ENCODE peak calls at places on chromosome 3, in seven cellular contexts. L, V, C, D, U, I and S are unnamed samples.
A peak's percentile ranks its signal among the peaks of the same experiment; 100 is the strongest.

GRCh38 chr3:121562148-121562547 is 5.6 kb upstream of the ARGFX start:
- DNase-seq in L (no peak), V (no peak), C (no peak), D (no peak), U (no peak), I (no peak), S (no peak)

GRCh38 chr3:132804498-132804897 is 82.3 kb upstream of the NPHP3 start:
- DNase-seq in L (no peak), V (no peak), C (no peak), D (no peak), U (no peak), I (no peak), S (peak; percentile 68)

GRCh38 chr3:45923755-45924154 is 19.5 kb upstream of the CXCR6 start:
- DNase-seq in L (peak; percentile 6), V (no peak), C (no peak), D (no peak), U (no peak), I (no peak), S (no peak)

GRCh38 chr3:43792904-43793303 is 102.2 kb downstream of the ABHD5 start:
- DNase-seq in L (no peak), V (no peak), C (no peak), D (no peak), U (no peak), I (no peak), S (peak; percentile 29)

GRCh38 chr3:182104811-182105316 is 393.1 kb downstream of the SOX2 start:
- DNase-seq in L (no peak), V (no peak), C (no peak), D (no peak), U (no peak), I (no peak), S (no peak)

GRCh38 chr3:49840371-49840770 is 16.0 kb downstream of the TRAIP start:
- DNase-seq in L (no peak), V (no peak), C (no peak), D (no peak), U (no peak), I (no peak), S (no peak)

GRCh38 chr3:59052803-59053411 is 3.1 kb upstream of the CFAP20DC start:
- DNase-seq in L (peak; percentile 27), V (no peak), C (no peak), D (no peak), U (peak; percentile 25), I (peak; percentile 27), S (no peak)

GRCh38 chr3:128153156-128154011 is at the start of gene EEFSEC:
- DNase-seq in L (peak; percentile 6), V (peak; percentile 57), C (peak; percentile 74), D (no peak), U (peak; percentile 36), I (peak; percentile 90), S (peak; percentile 85)

GRCh38 chr3:107430214-107431047 is 53.2 kb downstream of the CCDC54 start:
- DNase-seq in L (no peak), V (no peak), C (no peak), D (no peak), U (no peak), I (peak; percentile 13), S (peak; percentile 10)

GRCh38 chr3:184241447-184242296 is 7.1 kb downstream of the ALG3 start:
- DNase-seq in L (no peak), V (no peak), C (peak; percentile 67), D (no peak), U (peak; percentile 86), I (peak; percentile 61), S (peak; percentile 56)

GRCh38 chr3:126858887-126859286 is 124.0 kb upstream of the PLXNA1 start:
- DNase-seq in L (no peak), V (no peak), C (no peak), D (no peak), U (no peak), I (no peak), S (no peak)

GRCh38 chr3:71310595-71311319 is 272.8 kb downstream of the FOXP1 start:
- DNase-seq in L (no peak), V (no peak), C (no peak), D (no peak), U (peak; percentile 24), I (peak; percentile 60), S (peak; percentile 18)

GRCh38 chr3:23739536-23739935 is 66.2 kb upstream of the UBE2E1 start:
- DNase-seq in L (no peak), V (no peak), C (no peak), D (no peak), U (no peak), I (no peak), S (no peak)

GRCh38 chr3:52983336-52983807 is 62.5 kb downstream of the SFMBT1 start:
- DNase-seq in L (no peak), V (peak; percentile 88), C (no peak), D (no peak), U (no peak), I (no peak), S (no peak)

GRCh38 chr3:42013652-42014442 is 51.9 kb upstream of the ULK4 start:
- DNase-seq in L (no peak), V (no peak), C (peak; percentile 96), D (no peak), U (no peak), I (peak; percentile 82), S (peak; percentile 59)

DNA sequence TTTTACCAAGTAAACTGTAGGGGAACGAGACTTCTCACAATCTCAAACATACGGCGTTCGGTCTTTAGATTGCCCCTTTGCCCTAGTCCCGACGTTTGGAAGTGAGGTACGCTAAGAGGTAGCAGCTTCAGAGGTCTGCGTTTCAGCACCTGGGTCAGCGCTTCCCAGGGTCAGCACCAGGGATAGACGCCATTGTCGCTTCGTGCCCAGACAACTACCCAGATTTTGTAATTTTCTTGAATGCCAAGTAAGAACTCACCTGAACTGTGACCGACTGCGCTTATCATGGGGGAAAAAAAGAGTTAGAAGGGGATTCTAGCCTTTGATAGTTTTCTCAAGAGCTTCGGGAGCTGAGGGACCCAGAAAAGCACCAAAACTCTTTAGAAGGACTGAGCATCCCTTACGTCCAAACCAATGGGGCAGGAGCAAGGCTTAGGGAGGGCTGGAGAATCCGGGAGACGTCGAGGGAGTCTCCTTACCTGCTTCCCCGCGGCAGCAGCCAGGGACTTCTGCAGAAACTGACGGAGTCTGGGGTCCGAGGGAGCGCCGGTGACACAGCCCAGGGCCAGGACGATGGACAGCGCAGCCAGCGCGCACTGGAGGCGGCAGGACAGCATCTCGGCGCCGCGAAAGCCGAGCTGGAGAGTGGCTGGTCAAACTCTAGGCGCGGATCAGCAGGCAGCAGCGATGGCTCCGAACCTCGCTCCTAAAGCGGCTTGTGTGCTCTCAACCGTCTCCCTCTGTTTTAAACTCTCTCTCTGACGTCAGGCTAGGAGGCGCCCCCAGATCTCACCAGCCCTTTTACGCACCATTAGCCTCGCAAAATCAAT is at the start of gene SST:
- DNase-seq in L (no peak), V (no peak), C (no peak), D (no peak), U (peak; percentile 16), I (no peak), S (peak; percentile 82)
- TF ChIP-seq JUND in L (no peak), V (no peak), C (no peak), D (peak; percentile 30), U (peak; percentile 21), I (no peak), S (no peak)

DNA sequence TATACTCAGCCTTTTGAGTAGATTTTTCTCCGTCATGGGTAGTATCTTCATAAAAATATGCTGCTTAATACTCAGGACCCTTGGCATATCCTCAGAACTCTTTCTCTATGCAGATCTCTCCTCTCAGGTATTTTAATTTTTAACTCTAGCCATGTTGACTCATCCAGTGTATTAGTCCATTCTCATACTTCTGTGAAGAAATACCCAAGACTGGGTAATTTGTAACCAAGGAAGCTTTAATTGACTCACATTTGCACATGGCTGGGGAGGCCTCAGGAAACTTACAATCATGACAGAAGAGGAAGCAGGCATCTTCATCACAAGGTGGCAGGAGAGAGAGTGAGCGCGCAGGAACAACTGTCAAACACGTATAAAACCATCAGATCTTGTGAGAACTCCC is 129.3 kb upstream of the CD96 start:
- DNase-seq in L (no peak), V (no peak), C (no peak), D (no peak), U (no peak), I (no peak), S (no peak)
- TF ChIP-seq JUND in L (no peak), V (no peak), C (no peak), D (no peak), U (no peak), I (no peak), S (no peak)

DNA sequence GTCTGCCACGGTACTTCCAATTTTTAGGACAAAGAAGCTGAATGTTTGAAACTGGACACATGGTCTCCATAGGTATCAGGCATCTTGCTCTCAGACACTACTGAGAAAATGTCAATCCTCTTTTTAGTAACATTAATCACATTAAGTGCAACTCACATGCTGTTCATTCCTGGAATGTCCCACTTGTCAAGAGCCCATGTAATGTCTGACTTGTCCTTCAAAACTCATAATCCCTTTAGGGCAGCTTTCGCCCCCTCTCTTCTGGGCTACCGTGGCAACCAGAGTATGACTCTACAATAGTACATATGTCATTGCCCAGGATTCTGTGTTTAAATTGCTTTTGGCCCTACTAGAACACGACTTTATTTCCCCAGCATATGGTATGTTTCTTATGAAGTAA is 12.3 kb downstream of the NUDT16 start:
- DNase-seq in L (no peak), V (no peak), C (no peak), D (no peak), U (no peak), I (no peak), S (no peak)
- TF ChIP-seq JUND in L (no peak), V (no peak), C (no peak), D (no peak), U (no peak), I (no peak), S (no peak)

GRCh38 chr3:28252016-28252415 is 10.6 kb downstream of the CMC1 start:
- DNase-seq in L (no peak), V (no peak), C (no peak), D (no peak), U (no peak), I (no peak), S (no peak)
- TF ChIP-seq JUND in L (no peak), V (no peak), C (no peak), D (no peak), U (no peak), I (no peak), S (no peak)

GRCh38 chr3:64801856-64802255 is 114.1 kb upstream of the ADAMTS9 start:
- DNase-seq in L (no peak), V (no peak), C (no peak), D (no peak), U (no peak), I (no peak), S (no peak)
- TF ChIP-seq JUND in L (no peak), V (no peak), C (no peak), D (no peak), U (no peak), I (no peak), S (no peak)

GRCh38 chr3:151912041-151912440 is 38.6 kb downstream of the SUCNR1 start:
- DNase-seq in L (no peak), V (no peak), C (no peak), D (no peak), U (no peak), I (no peak), S (no peak)
- TF ChIP-seq JUND in L (no peak), V (no peak), C (no peak), D (no peak), U (no peak), I (peak; percentile 29), S (no peak)